ENCODE peak calls at places on chromosomes 7 and 10, in eight cellular contexts. E is non-pigmented ciliary epithelial cell, G is A549, A is H54, W is NCI-H1092 treated with DMSO at 0.1 percent for 48 hours, Z is sigmoid colon, F is cardiac muscle cell, V is adipocyte. R is an unnamed sample.

GRCh38 chr10:93580824-93581223 is 14.4 kb downstream of the FFAR4 start:
- DNase-seq in E (no peak), G (peak), A (no peak), W (peak), Z (no peak), F (peak), V (no peak), R (no peak)

GRCh38 chr10:60048146-60048545 is 141.8 kb upstream of the CCDC6 start:
- DNase-seq in E (peak), G (peak), A (no peak), W (peak), Z (no peak), F (peak), V (no peak), R (no peak)

GRCh38 chr7:88391247-88391646 is 84.6 kb upstream of the STEAP4 start:
- DNase-seq in E (no peak), G (no peak), A (no peak), W (no peak), Z (no peak), F (no peak), V (no peak), R (no peak)

GRCh38 chr10:46541017-46541661 is 15.3 kb downstream of the GPRIN2 start:
- DNase-seq in E (no peak), G (peak), A (no peak), W (no peak), Z (peak), F (peak), V (no peak), R (no peak)

GRCh38 chr7:49324707-49325106 is 400.4 kb downstream of the CDC14C start:
- DNase-seq in E (no peak), G (peak), A (no peak), W (no peak), Z (no peak), F (peak), V (no peak), R (no peak)

GRCh38 chr7:109879429-109879828 is 1211.5 kb upstream of the LRRN3 start:
- DNase-seq in E (no peak), G (no peak), A (no peak), W (no peak), Z (no peak), F (no peak), V (no peak), R (no peak)

GRCh38 chr10:23331567-23332290 is 12.9 kb downstream of the C10orf67 start:
- DNase-seq in E (peak), G (no peak), A (no peak), W (no peak), Z (no peak), F (peak), V (peak), R (no peak)

GRCh38 chr7:78472519-78472918 is 673.9 kb downstream of the PHTF2 start:
- DNase-seq in E (no peak), G (no peak), A (no peak), W (no peak), Z (no peak), F (peak), V (peak), R (no peak)

GRCh38 chr10:71078454-71079145 is 133.8 kb upstream of the UNC5B start:
- DNase-seq in E (no peak), G (no peak), A (no peak), W (no peak), Z (peak), F (no peak), V (no peak), R (no peak)

GRCh38 chr10:110501142-110501937 is 3.6 kb downstream of the DUSP5 start:
- DNase-seq in E (no peak), G (peak), A (peak), W (no peak), Z (peak), F (peak), V (peak), R (peak)

GRCh38 chr7:21253740-21254687 is 173.9 kb upstream of the SP4 start:
- DNase-seq in E (peak), G (peak), A (peak), W (peak), Z (no peak), F (peak), V (peak), R (peak)

R was measured in DMS79 treated with DMSO at 0.1 percent for 48 hours.